ENCODE peak calls at places on chromosomes 6 and 20, in five cellular contexts. B is HepG2, M is H1, V is IMR-90, U is K562. X is an unnamed sample.

GRCh38 chr20:47985092-47985850 is 200.0 kb upstream of the SULF2 start:
- DNase-seq in U (peak), M (no peak), V (peak), B (no peak), X (peak)

GRCh38 chr6:37731888-37732287 is 34.2 kb upstream of the MDGA1 start:
- DNase-seq in V (no peak), U (peak), M (no peak), B (no peak), X (no peak)

GRCh38 chr6:134741193-134741521 is 208.7 kb downstream of the ALDH8A1 start:
- DNase-seq in U (no peak), V (no peak), M (no peak), B (no peak), X (no peak)

GRCh38 chr20:24565952-24566351 is 96.5 kb downstream of the SYNDIG1 start:
- DNase-seq in U (no peak), B (no peak), M (no peak), V (no peak), X (no peak)

GRCh38 chr6:1579096-1579495 is 30.6 kb upstream of the FOXC1 start:
- DNase-seq in B (no peak), V (no peak), U (no peak), M (no peak), X (no peak)

GRCh38 chr20:33830371-33830770 is 19.2 kb downstream of the CHMP4B start:
- DNase-seq in B (no peak), U (no peak), M (no peak), V (peak), X (no peak)

GRCh38 chr6:151805286-151805840 is 2.1 kb upstream of the ESR1 start:
- DNase-seq in U (no peak), B (no peak), M (no peak), V (no peak), X (no peak)

GRCh38 chr20:44095831-44096230 is 91.2 kb downstream of the JPH2 start:
- DNase-seq in V (no peak), M (no peak), U (no peak), B (no peak), X (no peak)

GRCh38 chr6:111748247-111748647 is 125.0 kb downstream of the FYN start:
- DNase-seq in M (no peak), V (no peak), U (no peak), B (no peak), X (no peak)

GRCh38 chr20:39893013-39893685 is 795.9 kb downstream of the MAFB start:
- DNase-seq in V (peak), M (no peak), B (no peak), U (no peak), X (no peak)

GRCh38 chr6:27144740-27145079 is 102.8 kb upstream of the PRSS16 start:
- DNase-seq in B (no peak), U (no peak), V (no peak), M (no peak), X (no peak)

GRCh38 chr6:136344420-136344819 is 54.8 kb upstream of the BCLAF1 start:
- DNase-seq in B (no peak), M (no peak), U (no peak), V (peak), X (no peak)
- TF ChIP-seq MAFK in B (no peak), M (no peak), U (no peak), V (no peak), X (no peak)

GRCh38 chr20:36501367-36502006 is 39.8 kb upstream of the MYL9 start:
- DNase-seq in B (no peak), V (no peak), U (no peak), M (no peak), X (no peak)

GRCh38 chr20:36504295-36504694 is 37.0 kb upstream of the MYL9 start:
- DNase-seq in B (no peak), M (no peak), U (no peak), V (no peak), X (no peak)

GRCh38 chr20:36507746-36508145 is 33.6 kb upstream of the MYL9 start:
- DNase-seq in U (no peak), V (no peak), B (no peak), M (no peak), X (no peak)

GRCh38 chr20:36506253-36506652 is 35.1 kb upstream of the MYL9 start:
- DNase-seq in V (no peak), M (no peak), B (peak), U (no peak), X (peak)
- TF ChIP-seq MAFK in V (no peak), M (no peak), B (no peak), U (no peak), X (no peak)

DNA sequence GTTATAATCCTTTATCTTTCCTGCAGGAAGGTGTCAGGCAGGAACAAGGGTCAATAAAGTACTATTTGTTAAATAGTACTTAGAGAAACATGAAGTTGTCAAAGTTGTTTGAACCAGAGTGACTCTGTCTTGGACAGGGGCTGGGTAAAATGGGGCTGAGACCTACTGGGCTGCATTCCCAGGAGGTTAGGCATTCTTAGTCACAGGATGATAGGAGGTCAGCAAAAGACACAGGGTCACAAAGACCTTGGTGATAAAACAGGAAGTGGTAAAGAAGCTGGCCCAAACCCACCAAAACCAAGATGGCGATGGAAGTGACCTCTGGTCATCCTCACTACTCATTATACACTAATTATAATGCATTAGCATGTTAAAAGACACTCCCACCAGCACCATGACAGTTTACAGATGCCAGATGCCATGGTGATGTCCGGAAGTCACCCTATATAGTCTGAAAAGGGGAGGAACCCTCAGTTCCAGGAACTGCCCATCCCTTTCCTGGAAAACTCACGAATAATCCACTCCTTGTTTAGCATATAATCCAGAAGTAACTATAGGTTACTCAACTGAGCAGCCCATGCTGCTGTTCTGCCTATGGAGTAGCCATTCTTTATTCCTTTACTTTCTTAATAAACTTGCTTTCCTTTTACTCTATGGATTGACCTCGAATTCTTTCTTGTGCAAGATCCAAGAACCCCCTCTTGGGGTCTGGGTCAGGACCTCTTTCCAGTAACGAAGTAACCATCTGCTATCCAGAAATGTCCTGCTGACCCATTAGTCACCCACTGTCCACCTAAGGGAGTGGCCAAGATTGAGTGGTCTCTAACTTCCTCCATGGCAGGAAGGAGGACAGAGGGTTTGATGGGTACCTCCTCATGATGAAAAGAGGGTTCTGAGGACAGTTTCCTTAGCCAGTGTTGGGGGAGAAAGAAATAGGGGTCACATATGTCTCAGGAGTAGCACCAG is 19.6 kb downstream of the SLC22A2 start:
- DNase-seq in U (no peak), V (no peak), B (no peak), M (no peak), X (no peak)
- TF ChIP-seq MAFK in U (no peak), V (no peak), B (no peak), M (no peak), X (no peak)

DNA sequence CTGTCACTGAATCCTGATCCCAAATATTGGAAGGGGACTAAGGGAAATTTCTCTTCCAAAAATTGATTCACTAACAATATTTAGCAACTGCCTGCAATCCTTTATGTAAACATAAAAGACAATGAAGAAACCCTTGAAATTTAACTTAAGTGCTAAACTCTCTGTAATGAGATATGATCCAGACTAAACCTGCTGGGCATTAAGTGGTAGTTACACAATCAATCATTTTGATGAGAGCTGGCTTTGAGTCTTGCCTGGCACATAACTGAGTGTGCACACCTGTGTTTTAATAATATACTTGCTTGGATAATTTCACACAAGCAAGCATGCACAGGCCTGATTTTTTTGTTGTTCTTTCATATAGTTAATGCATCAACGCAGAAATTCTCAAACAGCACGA is 9.8 kb upstream of the ZFP64 start:
- DNase-seq in U (no peak), V (no peak), M (no peak), B (no peak), X (no peak)
- TF ChIP-seq MAFK in U (no peak), V (no peak), M (no peak), B (no peak), X (no peak)

GRCh38 chr6:45420083-45420908 is 42.6 kb upstream of the SUPT3H start:
- DNase-seq in V (peak), U (no peak), B (no peak), M (no peak), X (no peak)
- TF ChIP-seq MAFK in V (no peak), U (no peak), B (no peak), M (no peak), X (no peak)

DNA sequence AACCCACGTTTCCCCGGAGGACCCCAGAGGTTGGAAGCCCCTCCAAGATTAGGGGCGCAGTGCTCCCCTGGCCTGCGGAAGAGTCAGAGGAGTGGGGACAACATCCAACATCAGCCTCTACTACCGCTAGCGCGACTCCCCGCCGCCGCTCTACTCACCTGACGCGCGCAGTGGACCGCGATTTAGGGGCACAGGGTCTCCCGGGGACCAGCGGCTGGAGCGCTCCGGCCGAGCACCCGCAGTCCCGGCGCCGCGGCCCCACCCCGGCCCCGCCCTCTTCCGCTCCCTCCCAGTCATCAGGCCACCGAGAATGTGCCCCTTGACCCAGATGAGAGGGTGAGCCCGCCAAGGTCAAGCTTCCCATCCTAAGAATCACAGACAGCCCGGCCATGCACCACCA is at the start of gene ZFP57:
- DNase-seq in B (no peak), V (no peak), M (no peak), U (no peak), X (no peak)
- TF ChIP-seq MAFK in B (no peak), V (no peak), M (no peak), U (no peak), X (no peak)

DNA sequence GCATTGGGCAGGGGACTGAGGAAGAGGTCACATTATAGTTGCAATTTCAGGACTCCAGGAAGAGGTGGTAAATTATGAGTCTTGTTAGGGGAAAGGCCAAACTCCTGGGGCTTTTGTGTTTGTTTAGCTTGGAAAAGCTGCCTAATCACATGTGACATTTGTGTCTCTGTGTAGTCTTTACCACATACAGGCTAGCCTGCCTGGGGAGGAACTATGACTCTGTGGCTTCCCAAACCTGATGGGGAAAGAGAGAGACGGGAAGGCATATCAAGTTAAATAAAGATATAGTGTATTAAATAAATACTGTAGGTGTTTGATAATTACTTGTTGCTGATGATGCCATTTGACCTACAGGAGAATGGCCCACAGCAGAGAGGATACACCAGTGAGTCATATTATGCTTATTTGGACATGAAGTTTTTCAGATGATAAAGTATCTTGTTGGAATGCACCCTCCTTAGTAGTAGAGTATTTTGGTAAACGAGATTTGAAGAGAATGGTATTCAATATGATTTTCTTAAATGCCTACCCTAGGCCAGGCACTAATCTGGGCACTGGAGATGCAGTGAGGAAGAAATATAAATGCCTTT is 4.0 kb downstream of the BLTP3A start:
- DNase-seq in U (no peak), M (no peak), V (peak), B (peak), X (no peak)
- TF ChIP-seq MAFK in U (no peak), M (no peak), V (no peak), B (no peak), X (no peak)

DNA sequence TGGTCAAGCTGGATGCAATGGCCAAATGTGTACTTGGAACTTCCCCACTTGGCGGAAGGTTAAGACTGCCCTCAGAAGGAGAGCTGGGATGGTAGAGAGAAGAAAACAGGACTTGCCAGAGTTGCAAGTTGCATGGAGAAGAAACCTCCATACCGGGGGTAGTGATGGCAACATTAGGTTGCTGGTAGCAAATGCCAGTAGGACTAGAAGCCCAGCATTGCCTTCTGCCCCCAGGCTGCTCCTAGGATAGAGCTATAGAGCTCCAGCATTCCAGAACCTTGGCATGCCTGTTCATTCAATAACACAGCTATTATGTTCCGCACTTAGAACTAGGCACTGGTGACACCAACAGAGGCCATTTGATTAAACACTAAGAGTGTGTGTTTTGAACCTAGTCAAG is 26.6 kb downstream of the TFEB start:
- DNase-seq in B (no peak), M (no peak), U (no peak), V (no peak), X (no peak)
- TF ChIP-seq MAFK in B (no peak), M (no peak), U (no peak), V (no peak), X (no peak)

GRCh38 chr6:7484666-7485065 is 56.8 kb upstream of the DSP start:
- DNase-seq in B (no peak), M (no peak), U (no peak), V (no peak), X (no peak)
- TF ChIP-seq MAFK in B (no peak), M (no peak), U (no peak), V (no peak), X (no peak)